ENCODE peak calls at places on chromosome 13, in nine cellular contexts. One of them, this sample, is unnamed.

GRCh38 chr13:93723316-93723715 is 496.7 kb downstream of the GPC6 start:
- DNase-seq in progenitor cell of endocrine pancreas: no peak
- DNase-seq in HEK293T: no peak
- DNase-seq in right lobe of liver: peak
- DNase-seq in mesendoderm: no peak
- DNase-seq in HFF-Myc: no peak
- DNase-seq in activated CD4-positive, alpha-beta T cell treated with anti-CD3 and anti-CD28 coated beads for 36 hours: no peak
- DNase-seq in BE2C: peak
- DNase-seq in left colon: no peak
- DNase-seq in this sample: no peak

GRCh38 chr13:99542788-99543406 is 41.6 kb downstream of the TM9SF2 start:
- DNase-seq in activated CD4-positive, alpha-beta T cell treated with anti-CD3 and anti-CD28 coated beads for 36 hours: peak
- DNase-seq in right lobe of liver: no peak
- DNase-seq in mesendoderm: no peak
- DNase-seq in BE2C: no peak
- DNase-seq in HFF-Myc: no peak
- DNase-seq in HEK293T: no peak
- DNase-seq in progenitor cell of endocrine pancreas: no peak
- DNase-seq in left colon: no peak
- DNase-seq in this sample: no peak

GRCh38 chr13:67943116-67943515 is 713.0 kb upstream of the PCDH9 start:
- DNase-seq in right lobe of liver: no peak
- DNase-seq in HFF-Myc: no peak
- DNase-seq in BE2C: no peak
- DNase-seq in progenitor cell of endocrine pancreas: no peak
- DNase-seq in activated CD4-positive, alpha-beta T cell treated with anti-CD3 and anti-CD28 coated beads for 36 hours: no peak
- DNase-seq in left colon: no peak
- DNase-seq in HEK293T: no peak
- DNase-seq in mesendoderm: no peak
- DNase-seq in this sample: no peak

GRCh38 chr13:85261757-85262346 is 537.4 kb downstream of the SLITRK6 start:
- DNase-seq in HFF-Myc: no peak
- DNase-seq in progenitor cell of endocrine pancreas: no peak
- DNase-seq in right lobe of liver: no peak
- DNase-seq in left colon: no peak
- DNase-seq in HEK293T: peak
- DNase-seq in BE2C: peak
- DNase-seq in mesendoderm: no peak
- DNase-seq in activated CD4-positive, alpha-beta T cell treated with anti-CD3 and anti-CD28 coated beads for 36 hours: no peak
- DNase-seq in this sample: no peak

GRCh38 chr13:24652346-24652745 is 27.9 kb upstream of the ATP12A start:
- DNase-seq in BE2C: no peak
- DNase-seq in progenitor cell of endocrine pancreas: no peak
- DNase-seq in HFF-Myc: no peak
- DNase-seq in left colon: no peak
- DNase-seq in mesendoderm: no peak
- DNase-seq in HEK293T: no peak
- DNase-seq in activated CD4-positive, alpha-beta T cell treated with anti-CD3 and anti-CD28 coated beads for 36 hours: no peak
- DNase-seq in right lobe of liver: no peak
- DNase-seq in this sample: no peak

GRCh38 chr13:27851481-27851880 is 59.2 kb downstream of the GSX1 start:
- DNase-seq in left colon: no peak
- DNase-seq in HEK293T: no peak
- DNase-seq in right lobe of liver: no peak
- DNase-seq in progenitor cell of endocrine pancreas: no peak
- DNase-seq in HFF-Myc: no peak
- DNase-seq in activated CD4-positive, alpha-beta T cell treated with anti-CD3 and anti-CD28 coated beads for 36 hours: no peak
- DNase-seq in BE2C: no peak
- DNase-seq in mesendoderm: no peak
- DNase-seq in this sample: no peak

GRCh38 chr13:100550433-100550832 is 38.2 kb downstream of the GGACT start:
- DNase-seq in mesendoderm: no peak
- DNase-seq in HEK293T: peak
- DNase-seq in left colon: no peak
- DNase-seq in activated CD4-positive, alpha-beta T cell treated with anti-CD3 and anti-CD28 coated beads for 36 hours: no peak
- DNase-seq in right lobe of liver: no peak
- DNase-seq in progenitor cell of endocrine pancreas: no peak
- DNase-seq in BE2C: no peak
- DNase-seq in HFF-Myc: peak
- DNase-seq in this sample: peak

GRCh38 chr13:48647625-48648024 is 6.1 kb upstream of the CYSLTR2 start:
- DNase-seq in activated CD4-positive, alpha-beta T cell treated with anti-CD3 and anti-CD28 coated beads for 36 hours: peak
- DNase-seq in BE2C: no peak
- DNase-seq in mesendoderm: peak
- DNase-seq in progenitor cell of endocrine pancreas: no peak
- DNase-seq in left colon: no peak
- DNase-seq in right lobe of liver: no peak
- DNase-seq in HEK293T: no peak
- DNase-seq in HFF-Myc: no peak
- DNase-seq in this sample: no peak

GRCh38 chr13:113559901-113560644 is 24.5 kb upstream of the TFDP1 start:
- DNase-seq in HEK293T: no peak
- DNase-seq in progenitor cell of endocrine pancreas: no peak
- DNase-seq in HFF-Myc: no peak
- DNase-seq in activated CD4-positive, alpha-beta T cell treated with anti-CD3 and anti-CD28 coated beads for 36 hours: no peak
- DNase-seq in right lobe of liver: no peak
- DNase-seq in left colon: peak
- DNase-seq in BE2C: no peak
- DNase-seq in mesendoderm: no peak
- DNase-seq in this sample: no peak

GRCh38 chr13:72004975-72005374 is 138.0 kb upstream of the DACH1 start:
- DNase-seq in HEK293T: no peak
- DNase-seq in mesendoderm: no peak
- DNase-seq in HFF-Myc: no peak
- DNase-seq in left colon: no peak
- DNase-seq in right lobe of liver: no peak
- DNase-seq in activated CD4-positive, alpha-beta T cell treated with anti-CD3 and anti-CD28 coated beads for 36 hours: no peak
- DNase-seq in progenitor cell of endocrine pancreas: no peak
- DNase-seq in BE2C: no peak
- DNase-seq in this sample: no peak

GRCh38 chr13:38045278-38046048 is 175.9 kb upstream of the TRPC4 start:
- DNase-seq in right lobe of liver: no peak
- DNase-seq in activated CD4-positive, alpha-beta T cell treated with anti-CD3 and anti-CD28 coated beads for 36 hours: no peak
- DNase-seq in left colon: no peak
- DNase-seq in HFF-Myc: peak
- DNase-seq in mesendoderm: peak
- DNase-seq in HEK293T: peak
- DNase-seq in BE2C: peak
- DNase-seq in progenitor cell of endocrine pancreas: no peak
- DNase-seq in this sample: peak

GRCh38 chr13:111281751-111282311 is 38.6 kb upstream of the TEX29 start:
- DNase-seq in left colon: no peak
- DNase-seq in activated CD4-positive, alpha-beta T cell treated with anti-CD3 and anti-CD28 coated beads for 36 hours: no peak
- DNase-seq in right lobe of liver: no peak
- DNase-seq in HEK293T: no peak
- DNase-seq in BE2C: no peak
- DNase-seq in mesendoderm: no peak
- DNase-seq in progenitor cell of endocrine pancreas: no peak
- DNase-seq in HFF-Myc: no peak
- DNase-seq in this sample: no peak

GRCh38 chr13:20174656-20175405 is 14.0 kb upstream of the GJA3 start:
- DNase-seq in activated CD4-positive, alpha-beta T cell treated with anti-CD3 and anti-CD28 coated beads for 36 hours: peak
- DNase-seq in BE2C: peak
- DNase-seq in mesendoderm: peak
- DNase-seq in HEK293T: peak
- DNase-seq in right lobe of liver: peak
- DNase-seq in left colon: peak
- DNase-seq in progenitor cell of endocrine pancreas: no peak
- DNase-seq in HFF-Myc: peak
- DNase-seq in this sample: no peak

GRCh38 chr13:111339366-111340143 is 19.1 kb downstream of the TEX29 start:
- DNase-seq in mesendoderm: no peak
- DNase-seq in activated CD4-positive, alpha-beta T cell treated with anti-CD3 and anti-CD28 coated beads for 36 hours: no peak
- DNase-seq in progenitor cell of endocrine pancreas: no peak
- DNase-seq in left colon: no peak
- DNase-seq in right lobe of liver: no peak
- DNase-seq in BE2C: no peak
- DNase-seq in HFF-Myc: no peak
- DNase-seq in HEK293T: no peak
- DNase-seq in this sample: no peak

GRCh38 chr13:111398715-111399299 is 78.4 kb downstream of the TEX29 start:
- DNase-seq in progenitor cell of endocrine pancreas: no peak
- DNase-seq in BE2C: no peak
- DNase-seq in HEK293T: no peak
- DNase-seq in mesendoderm: no peak
- DNase-seq in left colon: no peak
- DNase-seq in right lobe of liver: no peak
- DNase-seq in HFF-Myc: no peak
- DNase-seq in activated CD4-positive, alpha-beta T cell treated with anti-CD3 and anti-CD28 coated beads for 36 hours: no peak
- DNase-seq in this sample: no peak

GRCh38 chr13:23799945-23800344 is 89.3 kb downstream of the MIPEP start:
- DNase-seq in HEK293T: no peak
- DNase-seq in mesendoderm: no peak
- DNase-seq in HFF-Myc: no peak
- DNase-seq in left colon: no peak
- DNase-seq in BE2C: no peak
- DNase-seq in right lobe of liver: no peak
- DNase-seq in progenitor cell of endocrine pancreas: no peak
- DNase-seq in activated CD4-positive, alpha-beta T cell treated with anti-CD3 and anti-CD28 coated beads for 36 hours: peak
- DNase-seq in this sample: no peak

GRCh38 chr13:84870190-84870589 is 929.0 kb downstream of the SLITRK6 start:
- DNase-seq in BE2C: peak
- DNase-seq in HFF-Myc: no peak
- DNase-seq in HEK293T: peak
- DNase-seq in left colon: no peak
- DNase-seq in right lobe of liver: no peak
- DNase-seq in progenitor cell of endocrine pancreas: no peak
- DNase-seq in activated CD4-positive, alpha-beta T cell treated with anti-CD3 and anti-CD28 coated beads for 36 hours: peak
- DNase-seq in mesendoderm: peak
- DNase-seq in this sample: no peak

GRCh38 chr13:102040812-102041211 is 361.0 kb downstream of the FGF14 start:
- DNase-seq in left colon: no peak
- DNase-seq in HFF-Myc: no peak
- DNase-seq in right lobe of liver: no peak
- DNase-seq in activated CD4-positive, alpha-beta T cell treated with anti-CD3 and anti-CD28 coated beads for 36 hours: no peak
- DNase-seq in mesendoderm: no peak
- DNase-seq in BE2C: no peak
- DNase-seq in progenitor cell of endocrine pancreas: no peak
- DNase-seq in HEK293T: no peak
- DNase-seq in this sample: no peak

GRCh38 chr13:23069571-23069970 is 111.2 kb upstream of the SGCG start:
- DNase-seq in BE2C: no peak
- DNase-seq in mesendoderm: no peak
- DNase-seq in left colon: no peak
- DNase-seq in right lobe of liver: no peak
- DNase-seq in HEK293T: no peak
- DNase-seq in progenitor cell of endocrine pancreas: no peak
- DNase-seq in activated CD4-positive, alpha-beta T cell treated with anti-CD3 and anti-CD28 coated beads for 36 hours: no peak
- DNase-seq in HFF-Myc: no peak
- DNase-seq in this sample: no peak

GRCh38 chr13:79056706-79057105 is 349.3 kb downstream of the RBM26 start:
- DNase-seq in BE2C: no peak
- DNase-seq in right lobe of liver: no peak
- DNase-seq in left colon: no peak
- DNase-seq in HEK293T: no peak
- DNase-seq in progenitor cell of endocrine pancreas: no peak
- DNase-seq in activated CD4-positive, alpha-beta T cell treated with anti-CD3 and anti-CD28 coated beads for 36 hours: no peak
- DNase-seq in mesendoderm: peak
- DNase-seq in HFF-Myc: no peak
- DNase-seq in this sample: no peak

GRCh38 chr13:35987572-35988513 is 143.3 kb downstream of the DCLK1 start:
- DNase-seq in progenitor cell of endocrine pancreas: no peak
- DNase-seq in left colon: no peak
- DNase-seq in HFF-Myc: no peak
- DNase-seq in BE2C: no peak
- DNase-seq in mesendoderm: no peak
- DNase-seq in right lobe of liver: peak
- DNase-seq in HEK293T: no peak
- DNase-seq in activated CD4-positive, alpha-beta T cell treated with anti-CD3 and anti-CD28 coated beads for 36 hours: no peak
- DNase-seq in this sample: no peak

GRCh38 chr13:77565635-77566034 is 30.1 kb downstream of the SCEL start:
- DNase-seq in BE2C: peak
- DNase-seq in HFF-Myc: peak
- DNase-seq in left colon: no peak
- DNase-seq in HEK293T: peak
- DNase-seq in mesendoderm: peak
- DNase-seq in progenitor cell of endocrine pancreas: no peak
- DNase-seq in right lobe of liver: no peak
- DNase-seq in activated CD4-positive, alpha-beta T cell treated with anti-CD3 and anti-CD28 coated beads for 36 hours: no peak
- DNase-seq in this sample: peak

GRCh38 chr13:59012731-59013130 is 1151.0 kb downstream of the DIAPH3 start:
- DNase-seq in left colon: no peak
- DNase-seq in right lobe of liver: no peak
- DNase-seq in progenitor cell of endocrine pancreas: no peak
- DNase-seq in mesendoderm: peak
- DNase-seq in activated CD4-positive, alpha-beta T cell treated with anti-CD3 and anti-CD28 coated beads for 36 hours: no peak
- DNase-seq in BE2C: no peak
- DNase-seq in HEK293T: no peak
- DNase-seq in HFF-Myc: no peak
- DNase-seq in this sample: no peak

GRCh38 chr13:47327856-47328255 is 431.0 kb upstream of the HTR2A start:
- DNase-seq in right lobe of liver: no peak
- DNase-seq in mesendoderm: no peak
- DNase-seq in HEK293T: no peak
- DNase-seq in left colon: no peak
- DNase-seq in progenitor cell of endocrine pancreas: no peak
- DNase-seq in BE2C: no peak
- DNase-seq in HFF-Myc: no peak
- DNase-seq in activated CD4-positive, alpha-beta T cell treated with anti-CD3 and anti-CD28 coated beads for 36 hours: no peak
- DNase-seq in this sample: no peak

This sample was measured in SK-N-DZ.